ENCODE peak calls at places on chromosomes 4 and X, in nine cellular contexts. G is skeletal muscle cell; X is fibroblast of pulmonary artery; R is left ventricle myocardium superior; K is ACHN; Q is activated CD4-positive, alpha-beta T cell treated with anti-CD3 and anti-CD28 coated beads for 48 hours; C is neural crest cell; E is AG04450; U is H9. N is an unnamed sample.

GRCh38 chrX:107823456-107823855 is 2.2 kb upstream of the MID2 start:
- DNase-seq in G (peak), X (peak), R (no peak), K (no peak), Q (no peak), C (no peak), E (peak), U (no peak), N (no peak)

GRCh38 chrX:40083120-40083978 is 14.4 kb downstream of the BCOR start:
- DNase-seq in G (no peak), X (no peak), R (peak), K (no peak), Q (peak), C (no peak), E (no peak), U (peak), N (no peak)

GRCh38 chr4:122542411-122543236 is 78.2 kb downstream of the IL21 start:
- DNase-seq in G (peak), X (peak), R (no peak), K (no peak), Q (no peak), C (no peak), E (peak), U (no peak), N (no peak)

GRCh38 chr4:110198472-110199419 is at the start of gene ELOVL6:
- DNase-seq in G (peak), X (peak), R (peak), K (peak), Q (peak), C (peak), E (peak), U (peak), N (peak)

GRCh38 chr4:46550471-46550870 is 160.5 kb upstream of the GABRA2 start:
- DNase-seq in G (no peak), X (no peak), R (no peak), K (no peak), Q (no peak), C (no peak), E (no peak), U (no peak), N (no peak)

GRCh38 chr4:176185068-176185467 is 10.3 kb downstream of the SPATA4 start:
- DNase-seq in G (peak), X (peak), R (no peak), K (no peak), Q (no peak), C (no peak), E (peak), U (no peak), N (no peak)

GRCh38 chrX:38692961-38693360 is 108.3 kb upstream of the MID1IP1 start:
- DNase-seq in G (no peak), X (no peak), R (no peak), K (no peak), Q (no peak), C (no peak), E (no peak), U (no peak), N (no peak)

GRCh38 chrX:140744085-140744484 is 34.5 kb downstream of the LINC00632 start:
- DNase-seq in G (no peak), X (no peak), R (no peak), K (no peak), Q (no peak), C (no peak), E (no peak), U (no peak), N (no peak)

GRCh38 chr4:79585330-79585729 is 177.3 kb upstream of the GK2 start:
- DNase-seq in G (no peak), X (no peak), R (no peak), K (no peak), Q (no peak), C (no peak), E (no peak), U (no peak), N (no peak)

GRCh38 chr4:109078724-109079123 is 223.7 kb downstream of the COL25A1 start:
- DNase-seq in G (peak), X (peak), R (no peak), K (no peak), Q (no peak), C (no peak), E (peak), U (no peak), N (peak)

GRCh38 chr4:73729534-73730165 is 10.7 kb upstream of the CXCL8 start:
- DNase-seq in G (peak), X (peak), R (peak), K (peak), Q (peak), C (peak), E (peak), U (peak), N (peak)

GRCh38 chrX:43961699-43962098 is 11.5 kb downstream of the NDP start:
- DNase-seq in G (no peak), X (no peak), R (no peak), K (no peak), Q (no peak), C (no peak), E (no peak), U (no peak), N (no peak)

GRCh38 chr4:38894340-38894982 is 26.9 kb downstream of the FAM114A1 start:
- DNase-seq in G (no peak), X (no peak), R (no peak), K (no peak), Q (no peak), C (no peak), E (no peak), U (no peak), N (no peak)

GRCh38 chr4:176340871-176341685 is 21.3 kb downstream of the SPCS3 start:
- DNase-seq in G (no peak), X (peak), R (no peak), K (peak), Q (no peak), C (peak), E (no peak), U (no peak), N (no peak)

GRCh38 chrX:30821116-30821515 is 67.9 kb downstream of the TAB3 start:
- DNase-seq in G (no peak), X (no peak), R (no peak), K (peak), Q (no peak), C (no peak), E (no peak), U (no peak), N (no peak)